ENCODE peak calls at places on chromosomes 7 and 10, in four cellular contexts. T, Y, J and W are unnamed samples.

GRCh38 chr7:95199779-95200558 is 124.4 kb downstream of the PON1 start:
- DNase-seq in J (peak), Y (no peak), T (no peak), W (peak)

GRCh38 chr7:84161398-84161797 is 33.2 kb downstream of the SEMA3A start:
- DNase-seq in T (no peak), J (no peak), Y (no peak), W (no peak)

GRCh38 chr10:101839002-101839401 is 4.6 kb downstream of the KCNIP2 start:
- DNase-seq in Y (no peak), T (no peak), J (no peak), W (no peak)

GRCh38 chr10:107814865-107815487 is 650.5 kb upstream of the SORCS1 start:
- DNase-seq in T (no peak), J (peak), Y (no peak), W (peak)

GRCh38 chr10:8278099-8278498 is 223.6 kb downstream of the GATA3 start:
- DNase-seq in T (no peak), Y (no peak), J (no peak), W (no peak)

GRCh38 chr7:32887395-32887794 is 4.2 kb downstream of the KBTBD2 start:
- DNase-seq in J (no peak), T (no peak), Y (no peak), W (no peak)

GRCh38 chr10:42932735-42933453 is 144.0 kb upstream of the RET start:
- DNase-seq in Y (peak), T (no peak), J (peak), W (peak)

GRCh38 chr7:127858091-127858914 is 172.9 kb downstream of the LRRC4 start:
- DNase-seq in Y (no peak), J (no peak), T (no peak), W (no peak)

GRCh38 chr10:97574374-97575100 is 2.0 kb downstream of the ANKRD2 start:
- DNase-seq in Y (no peak), T (no peak), J (no peak), W (no peak)

GRCh38 chr10:126357169-126357568 is 31.1 kb downstream of the ADAM12 start:
- DNase-seq in J (no peak), T (no peak), Y (no peak), W (no peak)

GRCh38 chr7:117157121-117157870 is 165.6 kb downstream of the WNT2 start:
- DNase-seq in T (no peak), Y (no peak), J (no peak), W (no peak)

GRCh38 chr7:128164061-128164954 is 76.8 kb upstream of the LEP start:
- DNase-seq in T (no peak), Y (no peak), J (no peak), W (no peak)

GRCh38 chr10:75550191-75550590 is 118.8 kb downstream of the LRMDA start:
- DNase-seq in T (no peak), J (no peak), Y (no peak), W (no peak)

GRCh38 chr7:83038787-83039186 is 123.9 kb downstream of the PCLO start:
- DNase-seq in T (no peak), J (no peak), Y (no peak), W (no peak)

GRCh38 chr10:116039604-116040003 is 233.4 kb downstream of the GFRA1 start:
- DNase-seq in T (no peak), Y (no peak), J (no peak), W (no peak)

GRCh38 chr7:75989726-75990388 is 4.5 kb downstream of the TMEM120A start:
- DNase-seq in Y (no peak), T (no peak), J (no peak), W (no peak)

GRCh38 chr7:105678811-105679495 is 97.7 kb upstream of the EFCAB10 start:
- DNase-seq in J (no peak), T (no peak), Y (no peak), W (no peak)

GRCh38 chr10:69961168-69961863 is 91.3 kb upstream of the MACROH2A2 start:
- DNase-seq in Y (no peak), J (peak), T (no peak), W (no peak)

GRCh38 chr7:129926618-129927017 is 26.1 kb downstream of the UBE2H start:
- DNase-seq in J (no peak), Y (no peak), T (no peak), W (no peak)

GRCh38 chr7:17152698-17153097 is 145.8 kb upstream of the AHR start:
- DNase-seq in T (no peak), Y (no peak), J (no peak), W (no peak)

GRCh38 chr10:68235591-68235990 is 3.7 kb upstream of the ATOH7 start:
- DNase-seq in T (no peak), Y (no peak), J (no peak), W (no peak)

GRCh38 chr10:104617831-104618230 is 23.3 kb upstream of the SORCS3 start:
- DNase-seq in Y (no peak), J (no peak), T (no peak), W (no peak)

GRCh38 chr10:104608076-104608828 is 32.8 kb upstream of the SORCS3 start:
- DNase-seq in J (no peak), Y (no peak), T (no peak), W (no peak)

GRCh38 chr10:104614245-104614831 is 26.8 kb upstream of the SORCS3 start:
- DNase-seq in J (peak), T (no peak), Y (no peak), W (peak)

DNA sequence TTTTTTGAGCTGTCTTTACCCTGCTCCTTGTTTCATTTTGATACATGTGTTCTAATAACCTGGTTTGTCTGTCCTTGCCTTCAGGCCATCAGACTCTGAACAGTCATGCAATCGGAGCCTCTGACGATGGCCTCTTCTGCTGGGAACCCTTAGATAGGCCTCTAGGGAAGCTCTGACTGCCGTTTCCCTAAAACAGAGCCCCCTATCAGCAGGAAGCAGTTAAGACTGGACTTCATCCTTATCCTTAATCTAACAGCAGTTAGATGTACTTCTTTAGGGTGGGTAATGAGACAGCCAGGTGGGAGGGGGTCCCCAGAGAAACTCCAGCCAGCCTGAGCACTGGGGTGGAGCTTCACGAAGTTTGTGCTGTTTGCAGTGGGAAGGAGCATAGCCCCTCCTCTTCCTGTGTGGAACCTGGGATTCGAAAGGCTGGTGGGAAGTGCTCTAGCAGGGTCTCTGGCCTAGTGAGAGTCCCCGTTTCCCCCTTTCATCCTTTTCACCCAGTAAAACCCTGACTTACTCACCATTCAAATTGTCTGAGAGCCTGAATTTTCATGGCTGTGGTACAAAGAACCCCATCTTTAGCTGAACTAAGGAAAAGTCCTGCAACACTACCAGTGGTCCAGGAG is 28.4 kb upstream of the SORCS3 start:
- DNase-seq in Y (no peak), J (no peak), T (no peak), W (no peak)
- TF ChIP-seq CTCF in Y (no peak), J (no peak), T (no peak), W (no peak)

DNA sequence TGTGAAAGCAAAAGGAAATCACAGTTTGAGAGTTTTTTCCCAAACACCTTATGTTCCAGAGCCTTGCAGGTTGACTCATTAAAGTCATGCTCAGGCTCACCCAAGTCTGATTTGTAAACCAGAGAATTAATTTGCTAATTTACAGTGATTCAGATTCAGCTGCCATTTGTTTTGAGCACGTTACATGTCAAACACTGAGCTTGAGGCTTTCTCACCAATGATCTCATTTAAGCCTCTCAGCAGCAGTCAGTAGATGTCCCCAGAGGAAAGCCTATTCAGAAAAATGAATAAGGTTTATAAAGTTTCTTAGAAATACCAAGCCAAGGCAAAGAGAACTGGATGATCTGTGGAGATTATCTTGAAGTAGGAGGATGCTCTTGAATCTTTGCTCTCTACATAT is 420.4 kb downstream of the HTR7 start:
- DNase-seq in Y (no peak), J (no peak), T (no peak), W (no peak)
- TF ChIP-seq CTCF in Y (no peak), J (no peak), T (peak), W (no peak)

GRCh38 chr7:123635551-123636359 is 19.9 kb upstream of the LMOD2 start:
- DNase-seq in Y (no peak), T (no peak), J (no peak), W (no peak)
- TF ChIP-seq CTCF in Y (no peak), T (peak), J (peak), W (peak)

DNA sequence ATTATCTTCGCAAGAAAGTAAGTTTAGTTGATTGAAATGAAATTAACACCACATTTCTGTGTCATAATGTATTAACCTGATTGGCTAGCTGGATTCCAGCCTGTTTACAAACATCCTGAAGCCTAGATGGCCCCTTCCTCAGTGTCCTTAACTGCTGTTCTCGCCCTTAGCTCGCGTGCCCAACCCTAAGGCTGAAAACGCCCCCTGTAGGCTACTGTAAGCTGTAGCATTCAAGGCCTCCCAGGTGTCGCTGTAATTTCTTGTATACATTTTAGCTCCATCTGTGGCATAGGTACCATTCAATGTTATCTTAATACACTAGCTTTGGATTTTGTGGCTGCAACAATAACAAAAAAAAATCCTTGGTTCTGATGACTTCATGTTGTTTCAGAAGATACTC is 191.6 kb downstream of the MGMT start:
- DNase-seq in Y (no peak), T (no peak), J (no peak), W (no peak)
- TF ChIP-seq CTCF in Y (no peak), T (peak), J (peak), W (peak)

DNA sequence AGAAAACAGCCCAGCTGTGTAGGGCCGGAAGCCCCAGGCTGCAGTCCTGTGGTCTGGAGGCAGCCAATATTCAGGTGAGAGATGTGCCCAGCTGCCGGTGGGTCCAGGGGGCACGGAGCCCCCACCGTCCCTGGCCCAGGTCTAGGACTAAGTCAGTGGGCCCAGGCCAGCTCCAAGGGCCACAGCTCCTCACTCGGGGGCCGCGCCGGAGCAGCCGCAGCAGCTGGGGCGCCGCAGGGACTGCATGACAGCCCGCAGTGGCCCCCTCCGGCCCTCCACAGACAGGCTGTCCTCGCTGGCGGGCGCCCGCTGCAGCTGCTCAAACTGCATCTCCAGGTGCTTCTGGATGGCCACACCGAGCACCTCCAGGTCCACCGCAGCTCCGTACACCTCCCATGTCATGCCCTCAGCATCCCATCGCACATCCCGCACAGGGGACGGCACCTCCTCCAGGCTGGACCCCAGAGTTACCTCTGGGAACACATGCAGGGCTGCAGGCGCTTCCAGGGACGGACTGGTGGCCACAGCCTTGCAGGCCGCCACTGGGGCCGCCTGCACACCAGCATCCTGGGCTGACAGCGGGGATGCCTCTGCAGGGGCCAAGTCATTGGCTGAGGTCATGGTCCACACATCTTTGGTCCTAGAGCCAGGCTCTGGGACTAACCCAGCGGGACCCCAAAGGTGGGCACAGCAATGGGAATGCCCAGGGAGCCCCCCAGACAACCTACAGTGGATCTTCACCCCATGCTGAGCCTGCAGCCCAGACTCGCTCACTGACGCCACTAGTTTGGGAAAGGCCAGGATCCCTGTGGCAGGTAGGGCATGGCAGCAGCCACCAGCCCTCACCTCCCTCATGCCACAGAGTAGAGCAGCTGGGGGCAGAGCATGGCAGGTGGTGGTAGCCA is 7.0 kb downstream of the GPRIN2 start:
- DNase-seq in Y (peak), T (no peak), J (no peak), W (peak)
- TF ChIP-seq CTCF in Y (no peak), T (no peak), J (no peak), W (no peak)

DNA sequence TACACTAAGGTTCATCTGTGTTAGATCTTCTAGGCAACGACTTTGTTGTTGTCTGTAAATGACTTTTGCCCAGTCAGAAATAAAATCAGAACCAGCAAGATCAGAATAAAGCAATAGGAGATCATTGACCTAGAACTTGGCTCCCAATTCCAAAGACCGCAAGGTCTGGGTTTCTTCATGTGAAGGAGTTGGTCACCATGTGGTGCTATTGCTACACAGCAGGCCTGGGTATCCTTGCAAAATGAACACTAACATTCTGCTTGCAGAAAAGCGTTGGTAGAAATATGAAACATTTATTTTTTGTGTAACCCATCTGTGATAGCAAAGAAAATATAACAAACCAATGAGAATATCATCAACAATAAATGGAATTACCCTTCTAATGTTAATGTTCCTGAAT is 831.0 kb downstream of the NXPH1 start:
- DNase-seq in Y (no peak), T (no peak), J (no peak), W (no peak)
- TF ChIP-seq CTCF in Y (no peak), T (no peak), J (no peak), W (no peak)

GRCh38 chr10:28676968-28677888 is at the start of gene BAMBI:
- DNase-seq in J (peak), Y (peak), T (no peak), W (peak)
- TF ChIP-seq CTCF in J (peak), Y (peak), T (peak), W (peak)